ENCODE peak calls at places on chromosomes 2 and 18, in seven cellular contexts. A is stimulated activated CD8-positive, alpha-beta memory T cell treated with anti-CD3 and anti-CD28 coated beads, Interleukin-7, amount 100 ng/mL, for 1 hour; U is T follicular helper cell; R is psoas muscle; K is stromal cell of bone marrow; J is 8988T; O is Daoy. Z is an unnamed sample.

GRCh38 chr2:19219060-19219459 is 139.4 kb downstream of the OSR1 start:
- DNase-seq in U (no peak), K (no peak), J (no peak), R (no peak), A (no peak), O (peak), Z (no peak)

GRCh38 chr2:239312081-239312501 is 88.7 kb downstream of the HDAC4 start:
- DNase-seq in K (no peak), J (no peak), R (peak), A (no peak), U (no peak), O (no peak), Z (no peak)

GRCh38 chr2:42959148-42959992 is 167.0 kb upstream of the HAAO start:
- DNase-seq in A (no peak), U (no peak), J (no peak), K (peak), O (no peak), R (peak), Z (peak)

GRCh38 chr2:230658877-230659652 is 53.6 kb upstream of the CAB39 start:
- DNase-seq in A (no peak), R (no peak), U (no peak), O (no peak), K (no peak), J (no peak), Z (no peak)

GRCh38 chr2:41863062-41863461 is 184.8 kb upstream of the PKDCC start:
- DNase-seq in O (no peak), K (no peak), U (no peak), A (no peak), R (no peak), J (no peak), Z (no peak)

GRCh38 chr2:235663877-235664276 is 170.0 kb downstream of the AGAP1 start:
- DNase-seq in R (no peak), U (no peak), A (no peak), O (no peak), K (no peak), J (no peak), Z (no peak)

GRCh38 chr2:176139621-176140020 is 10.1 kb downstream of the HOXD8 start:
- DNase-seq in A (no peak), U (no peak), K (no peak), O (no peak), J (no peak), R (no peak), Z (no peak)

GRCh38 chr2:8575810-8576423 is 105.9 kb upstream of the ID2 start:
- DNase-seq in K (no peak), O (no peak), R (no peak), J (no peak), A (no peak), U (no peak), Z (no peak)

GRCh38 chr2:181037922-181038321 is 57.5 kb downstream of the UBE2E3 start:
- DNase-seq in K (no peak), O (peak), R (no peak), J (no peak), U (no peak), A (no peak), Z (no peak)

GRCh38 chr2:119683074-119683716 is 4.2 kb downstream of the TMEM177 start:
- DNase-seq in J (no peak), R (no peak), K (no peak), O (no peak), U (no peak), A (no peak), Z (no peak)

GRCh38 chr18:66150650-66151049 is 399.8 kb downstream of the CDH7 start:
- DNase-seq in U (no peak), K (no peak), R (no peak), A (no peak), J (no peak), O (no peak), Z (no peak)

GRCh38 chr2:165390875-165391274 is 78.6 kb upstream of the CSRNP3 start:
- DNase-seq in J (no peak), U (no peak), R (no peak), O (no peak), A (no peak), K (no peak), Z (no peak)

Z was measured in HuH-7.5.